ENCODE peak calls at places on chromosomes 5 and 9, in four cellular contexts. K is K562, G is GM12878, J is HepG2. R is an unnamed sample.

GRCh38 chr5:66010476-66010875 is 84.1 kb downstream of the ERBIN start:
- DNase-seq in K (no peak), G (peak; percentile 12), J (no peak), R (no peak)

GRCh38 chr5:88745093-88745696 is 137.8 kb downstream of the MEF2C start:
- DNase-seq in K (no peak), G (no peak), J (no peak), R (no peak)

GRCh38 chr9:79583957-79584654 is 12.3 kb downstream of the TLE4 start:
- DNase-seq in K (peak; percentile 40), G (no peak), J (no peak), R (no peak)

GRCh38 chr9:21747171-21747570 is 55.3 kb upstream of the MTAP start:
- DNase-seq in K (no peak), G (no peak), J (no peak), R (no peak)

GRCh38 chr9:92294297-92294676 is 790 bp upstream of the IARS1 start:
- DNase-seq in K (peak; percentile 12), G (no peak), J (peak; percentile 9), R (peak; percentile 5)

GRCh38 chr5:152142845-152143469 is 218.3 kb upstream of the GLRA1 start:
- DNase-seq in K (peak; percentile 70), G (peak; percentile 3), J (peak; percentile 43), R (peak; percentile 66)

GRCh38 chr9:105967798-105968197 is 273.5 kb downstream of the TMEM38B start:
- DNase-seq in K (no peak), G (no peak), J (no peak), R (no peak)

GRCh38 chr9:12785251-12785880 is 10.5 kb downstream of the LURAP1L start:
- DNase-seq in K (no peak), G (no peak), J (no peak), R (no peak)

DNA sequence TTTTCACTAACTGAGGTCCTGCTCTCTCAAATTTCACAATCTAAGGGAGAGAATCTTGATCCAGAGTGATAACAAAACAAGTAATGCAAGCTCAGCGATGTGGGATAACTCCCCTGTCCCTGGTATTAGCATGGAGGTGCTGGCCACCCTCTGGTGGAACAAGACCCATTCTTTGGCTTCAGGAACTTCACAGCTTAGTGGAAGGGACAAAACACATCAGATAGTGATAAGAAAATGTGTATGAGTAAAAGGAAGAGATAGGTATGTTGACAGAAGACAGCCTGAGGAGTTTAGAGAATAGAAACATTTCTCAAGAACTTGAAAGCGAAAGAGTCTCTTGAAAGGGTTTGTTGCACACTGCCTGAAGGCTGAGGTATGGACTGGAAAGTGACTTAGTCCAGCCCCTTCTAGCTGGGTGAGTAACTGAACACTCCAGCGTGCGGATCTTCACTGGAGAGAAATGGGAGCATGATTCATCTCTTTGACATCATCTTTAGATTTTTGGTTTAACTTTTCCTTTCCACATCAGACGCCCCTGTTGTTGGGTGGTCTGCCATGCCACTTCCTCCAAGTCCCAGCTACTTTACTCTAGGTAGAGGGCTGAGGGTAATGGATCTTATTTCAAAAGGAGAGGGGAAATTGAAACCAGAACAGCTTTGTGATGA is 25.4 kb upstream of the ZSWIM6 start:
- DNase-seq in K (no peak), G (no peak), J (no peak), R (no peak)
- TF ChIP-seq FOXM1 in K (no peak), G (no peak), J (no peak), R (no peak)

GRCh38 chr5:1241509-1242080 is 16.4 kb downstream of the SLC6A18 start:
- DNase-seq in K (no peak), G (no peak), J (no peak), R (no peak)
- H3K27ac ChIP-seq in K (no peak overlapping the region), G (no peak overlapping the region), J (no peak overlapping the region), R (no peak overlapping the region)

GRCh38 chr9:130110596-130111021 is 56.9 kb downstream of the GPR107 start:
- DNase-seq in K (no peak), G (no peak), J (no peak), R (no peak)
- TF ChIP-seq FOXM1 in K (no peak), G (no peak), J (no peak), R (no peak)

DNA sequence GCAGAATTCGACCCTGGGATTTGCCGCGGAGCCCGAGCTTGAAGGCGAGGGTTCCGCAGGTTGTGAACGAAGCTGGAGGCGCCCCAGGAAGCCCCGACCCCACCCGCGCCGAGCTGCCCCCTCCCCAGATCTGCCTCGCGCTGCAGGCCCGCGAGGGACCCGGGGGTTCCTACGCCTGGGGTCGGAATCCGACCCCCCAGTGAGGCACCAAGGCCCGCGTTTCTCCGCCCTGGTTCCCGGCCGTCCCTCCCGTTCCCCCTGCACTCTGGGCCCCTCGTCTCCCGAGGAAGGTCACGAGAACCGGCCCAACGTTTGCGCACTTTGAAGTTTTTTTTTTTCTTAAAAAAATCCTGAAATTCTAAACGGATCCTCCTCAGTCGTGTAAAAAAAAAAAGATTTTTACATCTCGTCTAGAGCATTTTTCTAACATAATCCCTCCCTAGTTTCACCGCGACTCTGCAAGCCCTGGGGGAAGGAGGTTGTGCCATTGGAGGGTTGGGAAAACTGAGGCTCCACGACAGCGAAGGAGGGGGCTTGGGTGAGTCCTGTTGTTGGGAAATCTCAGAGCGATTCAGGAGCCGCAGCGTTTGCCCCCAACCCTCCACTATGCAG is 933 bp upstream of the GFPT2 start:
- DNase-seq in K (no peak), G (no peak), J (no peak), R (no peak)
- H3K27ac ChIP-seq in K (no peak overlapping the region), G (no peak overlapping the region), J (no peak overlapping the region), R (no peak overlapping the region)

GRCh38 chr5:67089200-67089725 is 107.3 kb downstream of the CD180 start:
- DNase-seq in K (no peak), G (no peak), J (no peak), R (peak; percentile 33)
- TF ChIP-seq FOXM1 in K (no peak), G (no peak), J (no peak), R (no peak)

DNA sequence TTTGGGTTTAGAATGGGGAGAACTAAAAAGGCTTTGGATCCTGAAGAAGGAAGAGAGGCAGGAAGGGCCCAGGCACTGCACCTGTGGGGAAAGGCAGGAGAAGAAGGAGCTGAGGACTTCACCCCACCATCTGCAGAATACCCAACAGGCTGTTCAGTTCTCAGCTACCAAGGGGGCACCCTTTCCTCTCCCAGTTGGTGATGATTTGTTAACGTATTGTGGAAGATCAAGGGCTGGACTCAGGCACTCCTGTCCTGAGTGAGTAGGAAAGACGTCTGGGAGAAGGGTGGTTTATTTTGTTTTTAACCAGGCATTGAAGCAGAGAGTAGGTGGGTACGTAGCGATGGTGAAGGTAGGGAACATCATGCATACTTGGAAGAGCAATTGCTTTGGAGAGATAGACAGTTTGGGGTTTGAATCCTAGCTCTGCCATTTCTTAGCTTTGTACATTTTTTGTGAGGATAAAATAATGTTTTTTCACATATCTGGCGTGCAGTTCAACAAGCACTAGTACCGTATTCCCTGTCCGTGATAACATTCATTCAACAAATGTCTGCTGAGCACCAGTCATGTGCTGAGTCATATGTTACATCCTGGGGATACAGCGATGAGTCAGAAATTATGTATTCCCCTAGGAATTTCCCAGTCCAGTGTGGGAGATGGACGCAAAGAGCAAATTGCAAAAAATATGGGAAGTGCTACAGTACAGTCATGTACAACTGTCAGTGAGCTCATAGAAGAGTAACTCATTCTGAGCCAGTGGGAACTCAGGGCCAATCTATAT is 2.1 kb downstream of the MSANTD3 start:
- DNase-seq in K (no peak), G (no peak), J (peak; percentile 89), R (no peak)
- H3K27ac ChIP-seq in K (peak overlapping the region; percentile 14), G (no peak overlapping the region), J (peak overlapping the region; percentile 41), R (peak overlapping the region; percentile 99)

DNA sequence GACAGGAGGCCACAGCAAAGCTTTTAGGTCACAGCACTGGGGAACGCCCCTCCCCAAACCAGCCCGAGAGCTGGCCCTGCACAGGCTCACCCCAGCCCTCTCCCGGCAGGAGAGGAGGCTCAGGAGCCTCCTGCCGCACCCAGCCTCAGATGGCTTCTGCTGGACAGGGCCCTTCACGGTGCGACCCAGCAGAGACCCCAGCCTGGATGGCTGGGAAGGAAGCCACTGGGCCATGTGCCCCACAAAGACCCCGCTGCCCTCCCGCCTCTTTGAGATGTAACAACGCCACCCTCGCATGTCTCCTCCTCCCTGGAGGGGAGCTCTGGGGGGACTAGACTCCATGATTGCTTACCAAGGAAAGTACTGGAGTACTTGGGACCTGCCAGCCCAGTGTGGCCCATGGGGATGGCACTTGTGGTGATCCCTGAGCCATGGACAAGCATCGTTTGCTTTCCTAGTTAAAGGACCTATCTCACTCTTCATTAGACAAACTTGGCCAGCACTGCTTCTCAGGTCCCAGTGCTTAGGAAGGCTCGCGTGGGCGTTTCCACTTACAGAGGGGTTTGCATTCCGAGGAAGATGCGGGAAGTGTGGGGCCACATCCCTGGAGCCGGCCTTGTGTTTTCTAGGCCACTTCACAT is 9.0 kb downstream of the MYMK start:
- DNase-seq in K (no peak), G (no peak), J (no peak), R (no peak)
- TF ChIP-seq FOXM1 in K (no peak), G (no peak), J (no peak), R (no peak)

DNA sequence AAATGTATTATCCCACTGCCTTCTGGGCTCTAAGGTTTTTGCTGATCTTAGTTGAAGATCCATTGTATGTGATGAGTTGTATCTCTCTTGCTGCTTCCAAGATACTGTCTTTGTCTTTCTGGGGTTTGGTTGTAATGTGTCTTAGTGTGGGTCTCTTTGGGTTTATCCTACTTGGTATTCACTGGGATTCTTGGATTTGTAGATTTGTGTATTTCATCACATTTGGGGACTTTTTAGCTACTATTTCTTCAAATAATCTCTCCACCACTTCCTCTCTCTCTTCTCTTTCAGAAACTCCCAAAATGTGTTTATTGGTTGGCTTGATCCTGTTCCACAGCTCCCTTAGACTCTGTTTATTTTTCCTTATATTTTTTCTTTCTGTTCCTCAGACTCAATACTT is 26.5 kb downstream of the IL31RA start:
- DNase-seq in K (no peak), G (no peak), J (no peak), R (no peak)
- H3K27ac ChIP-seq in K (no peak overlapping the region), G (no peak overlapping the region), J (no peak overlapping the region), R (no peak overlapping the region)

R was measured in SK-N-SH.